ENCODE peak calls at places on chromosomes 4 and X, in ten cellular contexts. C, Q, S, Y, M, Z, U, N, G and A are unnamed samples.
A peak's percentile ranks its signal among the peaks of the same experiment; 100 is the strongest.

GRCh38 chr4:20445933-20446723 is 194.4 kb downstream of the SLIT2 start:
- DNase-seq in C (no peak), Q (no peak), S (no peak), Y (no peak), M (no peak), Z (no peak), U (no peak), N (no peak), G (no peak), A (no peak)

GRCh38 chr4:158610790-158611189 is 60.9 kb downstream of the C4orf46 start:
- DNase-seq in C (peak; percentile 4), Q (no peak), S (no peak), Y (peak; percentile 18), M (no peak), Z (no peak), U (no peak), N (no peak), G (no peak), A (no peak)

GRCh38 chr4:139582044-139582443 is 26.0 kb upstream of the SETD7 start:
- DNase-seq in C (no peak), Q (no peak), S (no peak), Y (no peak), M (peak; percentile 19), Z (peak; percentile 5), U (no peak), N (no peak), G (no peak), A (no peak)

GRCh38 chr4:127776620-127777019 is 5.5 kb upstream of the HSPA4L start:
- DNase-seq in C (no peak), Q (no peak), S (no peak), Y (peak; percentile 27), M (no peak), Z (no peak), U (no peak), N (no peak), G (no peak), A (no peak)

GRCh38 chrX:110418857-110419249 is 60.2 kb downstream of the RTL9 start:
- DNase-seq in C (no peak), Q (no peak), S (no peak), Y (no peak), M (peak; percentile 48), Z (no peak), U (peak; percentile 75), N (no peak), G (no peak), A (no peak)

GRCh38 chr4:81506731-81507130 is 35.0 kb upstream of the RASGEF1B start:
- DNase-seq in C (no peak), Q (no peak), S (no peak), Y (no peak), M (no peak), Z (no peak), U (no peak), N (no peak), G (no peak), A (no peak)

GRCh38 chrX:30488092-30488491 is 89.5 kb downstream of the TASL start:
- DNase-seq in C (no peak), Q (no peak), S (no peak), Y (no peak), M (peak; percentile 41), Z (no peak), U (no peak), N (no peak), G (no peak), A (no peak)

GRCh38 chr4:117447925-117448324 is 362.5 kb upstream of the TRAM1L1 start:
- DNase-seq in C (no peak), Q (no peak), S (no peak), Y (no peak), M (no peak), Z (peak; percentile 2), U (no peak), N (no peak), G (no peak), A (no peak)

GRCh38 chr4:57430706-57431105 is 320.5 kb upstream of the IGFBP7 start:
- DNase-seq in C (no peak), Q (no peak), S (no peak), Y (no peak), M (no peak), Z (no peak), U (no peak), N (no peak), G (no peak), A (no peak)

GRCh38 chrX:155086202-155086840 is 15.0 kb downstream of the BRCC3 start:
- DNase-seq in C (no peak), Q (no peak), S (no peak), Y (no peak), M (peak; percentile 33), Z (no peak), U (no peak), N (peak; percentile 4), G (peak; percentile 24), A (peak; percentile 25)

GRCh38 chrX:150546711-150547153 is 21.7 kb upstream of the MTM1 start:
- DNase-seq in C (no peak), Q (no peak), S (peak; percentile 23), Y (no peak), M (peak; percentile 8), Z (no peak), U (no peak), N (no peak), G (no peak), A (peak; percentile 4)

GRCh38 chr4:35315419-35315818 is 928.9 kb downstream of the ARAP2 start:
- DNase-seq in C (no peak), Q (no peak), S (no peak), Y (no peak), M (no peak), Z (no peak), U (no peak), N (no peak), G (no peak), A (no peak)

GRCh38 chrX:21427086-21427485 is 52.9 kb downstream of the CNKSR2 start:
- DNase-seq in C (no peak), Q (no peak), S (no peak), Y (no peak), M (no peak), Z (no peak), U (no peak), N (no peak), G (no peak), A (no peak)

GRCh38 chrX:35617836-35618235 is 180.3 kb upstream of the MAGEB16 start:
- DNase-seq in C (no peak), Q (no peak), S (no peak), Y (no peak), M (no peak), Z (no peak), U (no peak), N (no peak), G (no peak), A (no peak)